ENCODE peak calls at places on chromosomes 16 and 17, in eight cellular contexts. U, W, H, C, T, I, E and Y are unnamed samples.

GRCh38 chr17:4715071-4715749 is 4.8 kb downstream of the ARRB2 start:
- DNase-seq in U (no peak), W (no peak), H (peak), C (no peak), T (no peak), I (no peak), E (no peak), Y (no peak)

GRCh38 chr17:10557422-10557821 is 8.0 kb upstream of the MYH2 start:
- DNase-seq in U (no peak), W (no peak), H (no peak), C (no peak), T (no peak), I (no peak), E (no peak), Y (no peak)

GRCh38 chr16:16120382-16121184 is 102.7 kb downstream of the ABCC6 start:
- DNase-seq in U (no peak), W (no peak), H (no peak), C (peak), T (no peak), I (no peak), E (no peak), Y (peak)

GRCh38 chr16:1271380-1271749 is 15.5 kb downstream of the TPSD1 start:
- DNase-seq in U (no peak), W (no peak), H (no peak), C (no peak), T (no peak), I (no peak), E (no peak), Y (no peak)

GRCh38 chr16:49827806-49828428 is 28.0 kb downstream of the ZNF423 start:
- DNase-seq in U (peak), W (no peak), H (no peak), C (no peak), T (no peak), I (no peak), E (no peak), Y (no peak)

GRCh38 chr17:20234266-20234665 is 225.1 kb downstream of the SPECC1 start:
- DNase-seq in U (no peak), W (no peak), H (peak), C (no peak), T (no peak), I (no peak), E (no peak), Y (no peak)

GRCh38 chr16:73037845-73038570 is 9.9 kb downstream of the ZFHX3 start:
- DNase-seq in U (no peak), W (no peak), H (no peak), C (no peak), T (no peak), I (no peak), E (no peak), Y (no peak)

GRCh38 chr16:79484237-79484636 is 116.3 kb downstream of the MAF start:
- DNase-seq in U (no peak), W (no peak), H (no peak), C (no peak), T (no peak), I (no peak), E (no peak), Y (no peak)

GRCh38 chr16:83137326-83137770 is 510.6 kb downstream of the CDH13 start:
- DNase-seq in U (no peak), W (no peak), H (no peak), C (peak), T (no peak), I (no peak), E (peak), Y (peak)

GRCh38 chr17:46770439-46770817 is 48.1 kb downstream of the WNT3 start:
- DNase-seq in U (no peak), W (no peak), H (no peak), C (no peak), T (no peak), I (no peak), E (no peak), Y (no peak)

GRCh38 chr16:47970291-47970931 is 185.4 kb downstream of the ABCC12 start:
- DNase-seq in U (no peak), W (no peak), H (no peak), C (no peak), T (no peak), I (peak), E (peak), Y (no peak)

GRCh38 chr17:46832945-46833839 is 14.7 kb upstream of the WNT3 start:
- DNase-seq in U (no peak), W (no peak), H (no peak), C (no peak), T (no peak), I (no peak), E (no peak), Y (no peak)

GRCh38 chr17:31778538-31778937 is 80.5 kb downstream of the COPRS start:
- DNase-seq in U (no peak), W (no peak), H (no peak), C (no peak), T (no peak), I (no peak), E (no peak), Y (no peak)

GRCh38 chr17:57328109-57328882 is 72.0 kb downstream of the MSI2 start:
- DNase-seq in U (no peak), W (no peak), H (no peak), C (no peak), T (no peak), I (no peak), E (no peak), Y (no peak)

GRCh38 chr17:57366177-57366557 is 109.8 kb downstream of the MSI2 start:
- DNase-seq in U (no peak), W (no peak), H (no peak), C (no peak), T (no peak), I (no peak), E (no peak), Y (no peak)

GRCh38 chr17:66753126-66753920 is 81.6 kb upstream of the CACNG5 start:
- DNase-seq in U (no peak), W (no peak), H (no peak), C (no peak), T (no peak), I (no peak), E (no peak), Y (no peak)

GRCh38 chr16:84207266-84207665 is 16.3 kb downstream of the ADAD2 start:
- DNase-seq in U (no peak), W (no peak), H (no peak), C (no peak), T (no peak), I (no peak), E (no peak), Y (no peak)

GRCh38 chr16:30949655-30950515 is 1.0 kb downstream of the ORAI3 start:
- DNase-seq in U (no peak), W (peak), H (no peak), C (peak), T (peak), I (no peak), E (peak), Y (peak)

GRCh38 chr17:39591958-39592954 is 15.5 kb downstream of the NEUROD2 start:
- DNase-seq in U (no peak), W (no peak), H (no peak), C (no peak), T (no peak), I (peak), E (peak), Y (peak)

GRCh38 chr16:84928679-84929420 is 82.5 kb downstream of the ZDHHC7 start:
- DNase-seq in U (no peak), W (no peak), H (no peak), C (peak), T (no peak), I (no peak), E (no peak), Y (peak)

GRCh38 chr17:61583242-61583641 is 7.8 kb downstream of the NACA2 start:
- DNase-seq in U (no peak), W (no peak), H (no peak), C (no peak), T (no peak), I (no peak), E (peak), Y (no peak)

GRCh38 chr16:66357523-66357928 is 9.0 kb upstream of the CDH5 start:
- DNase-seq in U (no peak), W (no peak), H (no peak), C (peak), T (no peak), I (no peak), E (peak), Y (peak)

GRCh38 chr17:79529661-79530081 is 81.2 kb downstream of the RBFOX3 start:
- DNase-seq in U (no peak), W (no peak), H (no peak), C (no peak), T (no peak), I (no peak), E (no peak), Y (no peak)

GRCh38 chr17:1829189-1829578 is 518 bp downstream of the SMYD4 start:
- DNase-seq in U (no peak), W (no peak), H (no peak), C (peak), T (no peak), I (no peak), E (peak), Y (no peak)

GRCh38 chr17:511001-511690 is 158.5 kb upstream of the RPH3AL start:
- DNase-seq in U (no peak), W (no peak), H (no peak), C (peak), T (no peak), I (no peak), E (peak), Y (no peak)

GRCh38 chr16:30004811-30005242 is 6.0 kb downstream of the DOC2A start:
- DNase-seq in U (no peak), W (no peak), H (no peak), C (no peak), T (no peak), I (no peak), E (no peak), Y (peak)

GRCh38 chr17:40843242-40843641 is 20.8 kb upstream of the KRT10 start:
- DNase-seq in U (no peak), W (no peak), H (no peak), C (no peak), T (no peak), I (no peak), E (no peak), Y (no peak)

GRCh38 chr17:4584125-4584834 is at the start of gene SMTNL2:
- DNase-seq in U (no peak), W (no peak), H (no peak), C (no peak), T (no peak), I (peak), E (no peak), Y (no peak)

GRCh38 chr16:80463776-80464175 is 77.0 kb upstream of the DYNLRB2 start:
- DNase-seq in U (no peak), W (no peak), H (no peak), C (no peak), T (no peak), I (no peak), E (no peak), Y (no peak)

GRCh38 chr16:14527411-14528044 is 102.5 kb downstream of the PARN start:
- DNase-seq in U (no peak), W (no peak), H (no peak), C (peak), T (no peak), I (no peak), E (peak), Y (no peak)
- TF ChIP-seq CTCF in U (no peak), W (no peak), H (no peak), C (no peak), T (no peak), I (no peak), E (no peak), Y (no peak)

DNA sequence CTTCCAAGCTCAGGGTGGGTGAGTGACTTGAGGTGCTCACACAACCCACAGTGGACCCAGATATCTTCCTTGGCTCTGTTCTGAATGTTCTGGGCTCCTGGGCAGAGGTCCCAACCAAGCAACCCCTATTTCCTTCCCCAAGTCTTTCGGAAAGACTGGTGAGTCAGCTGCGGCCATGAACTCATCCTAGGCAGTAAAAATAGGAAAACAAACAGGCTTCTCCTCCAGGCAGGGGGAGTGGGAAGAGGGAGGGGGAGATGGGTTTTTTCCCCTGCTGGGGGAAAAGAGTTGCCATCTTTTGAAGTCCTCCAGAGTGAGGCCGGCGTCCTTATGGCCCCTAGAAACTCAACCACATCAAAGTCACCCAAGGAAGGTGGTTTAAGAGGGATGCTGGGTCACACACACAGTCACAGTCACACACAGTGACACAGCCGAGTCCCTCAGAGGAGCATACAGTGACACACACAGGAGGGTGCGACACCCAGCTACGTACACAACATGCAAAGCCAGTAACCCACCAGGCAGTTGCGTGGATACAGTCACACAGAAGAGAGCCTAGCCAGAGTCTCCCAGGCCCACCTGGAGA is 16.0 kb upstream of the DLX4 start:
- DNase-seq in U (no peak), W (no peak), H (no peak), C (no peak), T (no peak), I (no peak), E (no peak), Y (no peak)
- TF ChIP-seq CTCF in U (no peak), W (no peak), H (no peak), C (no peak), T (no peak), I (no peak), E (no peak), Y (no peak)

DNA sequence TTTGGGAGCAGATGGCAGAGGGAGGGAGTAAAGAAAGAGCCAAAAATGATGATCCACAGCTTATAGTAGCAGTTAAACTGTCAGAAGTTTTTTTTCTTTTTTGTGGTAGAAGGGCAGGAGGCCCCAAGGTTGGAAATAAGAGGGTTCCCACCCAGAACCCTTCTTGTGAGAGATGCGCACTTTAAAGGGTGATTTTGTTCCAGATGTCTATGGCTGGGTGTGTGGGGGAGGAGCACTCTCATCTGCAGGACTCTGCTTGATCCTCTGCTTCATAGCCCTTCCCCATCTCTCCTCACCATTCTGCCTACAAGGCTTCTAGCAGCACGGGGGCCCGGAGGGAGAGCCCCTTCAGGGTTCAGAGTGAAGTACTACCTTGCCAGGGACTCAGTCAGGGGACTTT is 6.4 kb downstream of the ATXN1L start:
- DNase-seq in U (no peak), W (no peak), H (no peak), C (no peak), T (no peak), I (no peak), E (no peak), Y (no peak)
- TF ChIP-seq CTCF in U (no peak), W (no peak), H (no peak), C (no peak), T (no peak), I (no peak), E (no peak), Y (no peak)

DNA sequence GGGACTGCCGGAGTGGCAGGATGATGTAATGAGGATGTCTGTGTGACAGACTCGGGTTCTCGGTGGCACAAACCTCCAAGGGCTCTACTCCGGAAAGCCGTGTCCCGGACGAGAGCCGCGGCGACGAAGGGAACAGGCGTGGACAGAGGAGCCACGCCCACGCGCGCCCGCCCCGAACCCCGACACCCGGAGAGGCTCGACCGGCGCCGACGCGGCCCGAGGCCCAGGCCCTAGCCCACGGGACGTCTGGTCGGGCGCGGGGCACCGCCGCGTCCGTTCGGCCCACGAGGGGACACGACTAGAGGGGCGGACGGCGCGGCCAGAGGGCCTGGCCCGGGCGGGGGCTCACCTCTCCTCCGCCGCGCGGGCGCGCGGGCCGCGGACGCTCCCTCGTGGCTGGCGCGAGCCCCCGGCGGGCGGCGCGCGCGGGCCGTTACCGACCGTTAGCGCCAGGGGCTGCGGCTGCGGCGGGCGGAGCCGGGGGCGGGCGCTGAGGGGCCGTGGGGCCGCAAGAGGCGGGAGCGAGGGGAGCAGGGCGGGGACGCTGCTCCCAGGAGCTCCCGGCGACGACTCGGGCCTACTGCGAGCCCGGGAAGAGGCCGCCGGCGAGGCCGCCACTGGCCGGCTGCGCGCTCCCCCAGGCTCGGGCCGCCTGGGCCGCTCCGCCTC is 2.1 kb upstream of the IRX5 start:
- DNase-seq in U (no peak), W (no peak), H (peak), C (peak), T (peak), I (no peak), E (peak), Y (peak)
- TF ChIP-seq CTCF in U (no peak), W (no peak), H (no peak), C (no peak), T (no peak), I (no peak), E (no peak), Y (no peak)

DNA sequence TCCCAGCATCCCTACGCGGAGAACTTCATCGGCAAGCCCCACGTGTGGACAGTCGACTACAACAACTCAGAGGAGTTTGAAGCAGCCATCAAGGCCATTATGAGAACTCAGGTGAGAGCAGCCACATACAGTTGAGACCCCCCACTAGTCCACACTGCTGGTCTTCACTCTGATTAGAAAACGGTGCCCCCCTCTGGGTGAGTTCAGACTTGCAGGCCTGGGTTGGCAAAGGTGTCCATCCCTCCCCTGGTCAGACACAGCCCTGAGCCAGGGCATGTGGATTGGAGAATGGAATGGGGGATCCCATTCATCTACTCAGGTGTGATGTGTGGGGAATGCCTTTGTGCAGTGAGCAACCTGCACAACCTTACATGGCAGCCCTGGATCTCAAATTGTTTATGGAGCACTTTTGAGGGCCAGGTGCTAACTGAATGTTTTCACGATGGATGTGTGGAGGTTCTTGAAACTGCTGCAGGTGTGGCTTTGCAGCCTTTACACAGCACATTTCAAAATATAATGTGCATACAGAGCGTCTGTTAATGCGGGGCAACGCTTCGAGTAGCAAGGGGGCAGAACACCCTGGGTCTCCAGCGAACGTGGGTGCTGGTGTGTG is 72.6 kb downstream of the MGAT5B start:
- DNase-seq in U (no peak), W (no peak), H (no peak), C (no peak), T (no peak), I (no peak), E (no peak), Y (no peak)
- TF ChIP-seq CTCF in U (no peak), W (no peak), H (no peak), C (no peak), T (no peak), I (no peak), E (peak), Y (no peak)

GRCh38 chr16:35492225-35492624 is 2032.8 kb downstream of the TP53TG3F start:
- DNase-seq in U (no peak), W (no peak), H (no peak), C (no peak), T (no peak), I (no peak), E (no peak), Y (no peak)
- TF ChIP-seq CTCF in U (no peak), W (no peak), H (no peak), C (no peak), T (no peak), I (no peak), E (no peak), Y (no peak)

DNA sequence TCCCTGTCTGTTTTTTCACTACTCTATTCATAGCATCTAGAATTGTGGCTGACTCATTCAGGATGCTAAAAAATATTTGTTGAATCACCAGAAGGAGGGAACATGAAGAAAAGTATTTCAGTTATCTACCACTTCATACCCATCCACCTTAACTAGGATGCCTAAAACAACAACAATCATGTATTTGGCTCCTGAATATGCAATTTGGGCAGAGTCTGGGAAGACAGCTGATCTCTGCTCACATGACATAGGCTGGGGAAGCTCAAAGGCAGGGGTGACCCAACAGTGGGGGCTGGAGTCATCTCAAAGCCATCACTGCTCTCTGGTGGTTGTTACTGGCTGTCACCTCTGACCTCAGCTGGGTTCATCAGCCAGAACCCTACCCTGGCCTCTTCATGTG is 80.1 kb upstream of the RPL38 start:
- DNase-seq in U (no peak), W (no peak), H (no peak), C (no peak), T (no peak), I (no peak), E (peak), Y (no peak)
- TF ChIP-seq CTCF in U (no peak), W (no peak), H (no peak), C (no peak), T (no peak), I (no peak), E (no peak), Y (no peak)